ENCODE peak calls at places on chromosomes 6 and 20, in ten cellular contexts. P is cardiac fibroblast, N is hepatocyte, C is brain microvascular endothelial cell, T is bronchial epithelial cell, Y is Peyer's patch, O is HCT116, I is fibroblast of lung, L is AG04450, M is uterus. J is an unnamed sample.

GRCh38 chr20:50037123-50037522 is 54.3 kb downstream of the SNAI1 start:
- DNase-seq in P (no peak), N (no peak), C (no peak), T (peak), Y (no peak), O (no peak), I (no peak), L (no peak), M (no peak), J (no peak)

GRCh38 chr6:81766482-81767069 is 14.1 kb upstream of the TENT5A start:
- DNase-seq in P (peak), N (peak), C (peak), T (peak), Y (no peak), O (no peak), I (peak), L (peak), M (no peak), J (peak)

GRCh38 chr6:114344216-114344970 is 1.6 kb upstream of the HS3ST5 start:
- DNase-seq in P (no peak), N (no peak), C (no peak), T (no peak), Y (no peak), O (no peak), I (no peak), L (no peak), M (no peak), J (no peak)

GRCh38 chr6:158503846-158504245 is 56.0 kb upstream of the TMEM181 start:
- DNase-seq in P (no peak), N (no peak), C (no peak), T (no peak), Y (no peak), O (no peak), I (no peak), L (no peak), M (no peak), J (no peak)

GRCh38 chr6:72865467-72865866 is 243.6 kb downstream of the KCNQ5 start:
- DNase-seq in P (peak), N (no peak), C (peak), T (peak), Y (no peak), O (no peak), I (peak), L (no peak), M (no peak), J (no peak)

GRCh38 chr6:22828179-22829062 is 259.1 kb downstream of the HDGFL1 start:
- DNase-seq in P (peak), N (peak), C (peak), T (peak), Y (no peak), O (peak), I (peak), L (peak), M (no peak), J (peak)

GRCh38 chr6:110517034-110517433 is 40.6 kb upstream of the SLC22A16 start:
- DNase-seq in P (no peak), N (no peak), C (no peak), T (no peak), Y (no peak), O (no peak), I (no peak), L (no peak), M (no peak), J (no peak)

GRCh38 chr20:18632196-18632789 is 44.4 kb downstream of the DTD1 start:
- DNase-seq in P (peak), N (peak), C (peak), T (peak), Y (peak), O (peak), I (peak), L (peak), M (peak), J (no peak)

GRCh38 chr6:6810727-6811126 is 222.2 kb downstream of the LY86 start:
- DNase-seq in P (no peak), N (no peak), C (no peak), T (peak), Y (peak), O (no peak), I (no peak), L (no peak), M (no peak), J (no peak)

GRCh38 chr6:71419954-71420692 is 131.5 kb downstream of the OGFRL1 start:
- DNase-seq in P (peak), N (peak), C (no peak), T (no peak), Y (no peak), O (no peak), I (peak), L (no peak), M (peak), J (no peak)

GRCh38 chr20:35173576-35174192 is 1.8 kb downstream of the PROCR start:
- DNase-seq in P (no peak), N (no peak), C (no peak), T (no peak), Y (no peak), O (no peak), I (no peak), L (no peak), M (peak), J (no peak)

GRCh38 chr6:96626749-96627353 is 63.9 kb downstream of the FHL5 start:
- DNase-seq in P (peak), N (peak), C (no peak), T (peak), Y (no peak), O (peak), I (peak), L (peak), M (no peak), J (peak)

GRCh38 chr20:62571667-62572344 is 70.5 kb upstream of the SLCO4A1 start:
- DNase-seq in P (no peak), N (no peak), C (no peak), T (no peak), Y (no peak), O (peak), I (no peak), L (no peak), M (no peak), J (no peak)
- TF ChIP-seq CTCF in P (no peak), N (no peak), C (peak), T (peak), Y (no peak), O (peak), I (no peak), L (no peak), M (no peak), J (peak)

DNA sequence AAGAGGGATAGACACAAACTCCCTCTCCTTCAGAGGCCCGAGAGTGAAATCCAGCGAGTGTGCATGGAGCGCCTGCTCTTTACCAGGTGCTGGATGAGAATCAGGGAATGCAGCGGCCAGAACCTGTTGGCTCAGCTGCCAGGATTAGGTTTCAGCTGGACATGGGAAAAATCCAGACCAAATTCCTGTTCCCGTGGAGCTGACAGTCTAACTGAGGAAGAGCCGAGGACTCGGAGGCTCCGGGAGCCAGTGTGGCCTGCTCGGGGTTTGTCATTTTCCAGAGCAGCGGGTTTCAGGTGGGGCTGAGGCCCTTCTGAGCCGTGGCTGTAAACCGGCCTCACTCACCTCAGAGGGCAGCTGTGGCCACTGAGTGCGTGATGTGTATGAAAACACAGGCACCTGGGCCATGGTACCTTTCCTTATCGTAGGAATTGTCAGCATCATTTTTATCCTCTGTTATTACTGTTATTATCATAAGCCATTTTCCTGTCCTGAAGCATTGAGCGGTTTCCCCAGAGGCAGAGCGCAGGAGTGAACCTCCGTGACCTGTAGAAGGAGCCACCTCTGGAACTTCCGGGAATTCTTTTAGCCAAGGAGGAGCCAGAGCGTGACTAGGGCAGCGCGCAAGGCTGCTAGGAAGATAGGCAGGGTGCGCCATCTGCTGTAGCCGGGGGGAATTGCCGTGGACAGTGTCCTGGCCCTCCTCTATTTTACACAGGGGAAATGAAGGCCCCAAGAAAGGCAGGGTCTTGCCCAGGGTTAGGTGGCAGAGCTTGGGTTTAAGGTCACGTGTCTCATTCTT is 27.3 kb downstream of the PKIG start:
- DNase-seq in P (peak), N (peak), C (peak), T (peak), Y (peak), O (peak), I (peak), L (peak), M (peak), J (peak)
- H3K4me3 ChIP-seq in P (no peak), N (no peak), C (peak), T (no peak), Y (peak), O (peak), I (no peak), L (no peak), M (peak), J (no peak)

GRCh38 chr20:38033330-38034107 is at the start of the genes RPRD1B and TTI1:
- DNase-seq in P (peak), N (peak), C (peak), T (peak), Y (peak), O (peak), I (peak), L (peak), M (peak), J (peak)
- TF ChIP-seq CTCF in P (no peak), N (no peak), C (no peak), T (no peak), Y (no peak), O (no peak), I (no peak), L (peak), M (no peak), J (no peak)

GRCh38 chr6:129620234-129620610 is 89.8 kb downstream of the ARHGAP18 start:
- DNase-seq in P (no peak), N (no peak), C (no peak), T (no peak), Y (no peak), O (no peak), I (no peak), L (no peak), M (no peak), J (no peak)
- H3K4me3 ChIP-seq in P (no peak), N (no peak), C (no peak), T (no peak), Y (no peak), O (no peak), I (no peak), L (no peak), M (no peak), J (no peak)

DNA sequence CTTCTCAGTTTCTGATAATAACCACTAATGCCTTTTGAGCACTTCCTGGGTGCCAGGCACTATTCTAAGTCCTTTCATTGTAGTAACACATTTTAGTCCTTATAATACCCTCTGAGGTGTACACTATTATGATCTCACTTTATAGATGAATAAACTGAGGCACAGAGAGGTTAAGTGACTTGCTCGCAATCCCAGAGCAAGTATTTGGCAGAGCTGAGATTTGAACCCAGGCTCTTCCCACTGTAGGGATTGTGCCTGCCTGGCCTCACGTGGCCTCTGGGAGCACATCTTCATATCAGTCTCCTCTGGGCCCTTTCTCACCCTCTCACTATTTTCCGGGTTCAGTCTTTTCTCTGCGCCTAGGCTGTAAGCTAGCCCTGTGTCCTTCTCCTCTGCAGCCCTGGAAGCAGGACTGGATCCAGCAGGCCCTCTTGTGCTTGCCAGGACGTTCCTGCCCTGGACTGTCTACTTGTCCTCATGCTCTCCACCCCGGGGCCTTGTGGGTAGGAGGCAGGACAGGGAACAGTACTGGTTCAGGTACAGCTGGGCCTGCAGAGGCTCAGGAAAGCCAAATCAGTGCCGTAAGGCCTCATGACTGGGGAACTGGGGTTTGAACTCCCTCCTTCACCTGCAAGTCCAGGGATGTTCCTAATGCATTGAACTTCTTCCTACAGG is 139.6 kb downstream of the VEGFA start:
- DNase-seq in P (no peak), N (no peak), C (no peak), T (no peak), Y (no peak), O (no peak), I (no peak), L (no peak), M (no peak), J (no peak)
- TF ChIP-seq CTCF in P (no peak), N (no peak), C (no peak), T (no peak), Y (no peak), O (no peak), I (no peak), L (no peak), M (no peak), J (no peak)

GRCh38 chr6:27694547-27694874 is 217.7 kb downstream of the OR2B2 start:
- DNase-seq in P (no peak), N (no peak), C (no peak), T (no peak), Y (no peak), O (no peak), I (no peak), L (no peak), M (no peak), J (no peak)

GRCh38 chr6:27700337-27700736 is 211.9 kb downstream of the OR2B2 start:
- DNase-seq in P (no peak), N (no peak), C (no peak), T (no peak), Y (no peak), O (no peak), I (no peak), L (no peak), M (no peak), J (no peak)
- H3K4me3 ChIP-seq in P (no peak), N (no peak), C (no peak), T (no peak), Y (no peak), O (no peak), I (no peak), L (no peak), M (no peak), J (no peak)

DNA sequence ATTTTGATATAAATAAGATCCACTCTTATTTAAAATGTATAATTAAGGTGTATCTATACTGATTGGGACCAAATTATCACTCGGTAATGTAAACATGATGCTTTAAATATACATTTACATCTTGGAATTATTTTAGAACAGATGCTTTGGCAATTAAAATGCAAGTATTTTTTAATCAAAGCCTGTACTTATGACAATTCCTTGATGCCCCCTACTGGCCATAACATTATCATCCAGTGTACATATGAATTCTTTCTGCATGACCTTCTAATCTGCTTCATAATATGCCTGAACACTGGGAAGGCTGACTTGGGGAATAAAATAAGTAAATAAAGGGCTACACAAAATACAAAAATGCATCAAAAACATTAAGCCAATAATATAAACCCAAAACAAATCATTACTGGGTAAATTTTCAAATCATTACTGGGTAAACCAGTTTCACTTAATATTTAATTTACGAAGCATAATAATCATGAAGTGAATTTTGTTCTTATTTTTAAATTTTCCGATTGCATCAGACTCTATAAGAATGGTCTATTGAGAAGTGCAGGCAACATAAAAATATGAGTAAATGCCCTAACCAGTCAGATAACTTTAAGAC is 65.1 kb downstream of the CGA start:
- DNase-seq in P (peak), N (peak), C (peak), T (peak), Y (no peak), O (peak), I (peak), L (peak), M (no peak), J (peak)
- TF ChIP-seq CTCF in P (peak), N (peak), C (peak), T (peak), Y (no peak), O (peak), I (peak), L (peak), M (peak), J (peak)

DNA sequence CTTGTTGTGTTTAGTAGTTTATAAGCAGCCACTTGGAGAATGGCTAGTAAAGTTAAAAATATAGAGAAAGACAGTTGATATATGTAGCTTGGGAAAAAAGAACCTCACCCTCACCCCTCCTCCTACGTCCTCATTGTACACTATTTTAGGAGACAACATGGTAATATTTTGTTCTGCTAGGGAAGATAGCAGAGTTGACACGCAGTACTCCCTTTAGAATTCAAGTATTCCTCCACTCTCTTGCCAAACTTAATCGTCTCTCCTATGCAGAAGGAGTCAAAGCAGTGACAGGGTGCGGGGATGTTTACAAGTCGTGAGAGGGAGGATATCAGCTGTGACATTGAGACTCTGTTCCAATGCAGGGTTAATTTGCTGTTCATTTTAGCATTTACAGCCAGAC is 97.5 kb downstream of the SOBP start:
- DNase-seq in P (no peak), N (no peak), C (no peak), T (no peak), Y (no peak), O (no peak), I (no peak), L (no peak), M (no peak), J (no peak)
- H3K4me3 ChIP-seq in P (no peak), N (no peak), C (no peak), T (no peak), Y (no peak), O (no peak), I (no peak), L (no peak), M (no peak), J (no peak)

DNA sequence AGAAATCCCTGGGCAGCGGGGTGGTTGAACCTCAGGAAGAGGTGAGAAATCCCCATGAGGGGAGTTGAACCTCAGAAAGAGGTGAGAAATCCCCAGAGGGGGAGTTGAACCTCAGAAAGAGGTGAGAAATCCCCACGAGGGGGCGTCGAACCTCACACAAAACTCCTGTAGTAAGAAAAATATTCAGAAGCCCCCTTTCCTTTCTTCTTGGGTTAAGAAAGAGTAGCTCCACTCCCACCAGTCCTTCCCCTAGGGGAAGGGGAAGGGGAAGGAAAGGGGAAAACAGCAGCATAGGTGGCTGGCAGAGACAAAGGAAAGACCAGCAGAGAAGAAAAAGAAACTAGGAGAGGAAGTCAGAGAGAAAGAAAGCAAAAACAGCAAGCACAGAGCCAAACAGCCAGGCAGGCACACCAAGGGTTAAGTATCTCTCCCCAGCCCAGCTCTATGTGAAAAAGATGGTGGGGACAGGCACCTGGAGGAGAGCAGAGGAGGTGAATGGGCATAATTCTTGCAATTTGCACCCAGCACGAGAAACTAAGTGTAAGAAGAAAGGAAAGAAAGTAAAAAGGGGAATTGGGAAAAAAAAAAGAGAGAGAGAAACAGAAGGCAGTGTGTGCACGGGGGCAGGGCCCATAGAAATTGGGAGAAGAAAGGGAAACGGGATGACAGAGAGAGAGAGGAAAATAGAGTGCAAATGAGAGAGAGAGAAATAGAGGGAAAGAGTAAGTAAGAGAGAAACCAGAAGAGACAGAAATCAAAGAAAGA is 88.2 kb downstream of the PLG start:
- DNase-seq in P (peak), N (no peak), C (no peak), T (no peak), Y (no peak), O (peak), I (no peak), L (no peak), M (no peak), J (no peak)
- TF ChIP-seq CTCF in P (no peak), N (no peak), C (no peak), T (no peak), Y (no peak), O (peak), I (no peak), L (no peak), M (no peak), J (no peak)